ENCODE peak calls at places on chromosomes 1 and 21, in six cellular contexts. C is colonic mucosa, W is pancreas, G is kidney, S is adrenal gland, J is GM12878. M is an unnamed sample.

GRCh38 chr1:159779403-159779851 is 1.3 kb upstream of the DUSP23 start:
- DNase-seq in C (no peak), W (no peak), G (no peak), S (no peak), J (no peak), M (no peak)

GRCh38 chr1:26096471-26096870 is 15.2 kb upstream of the PDIK1L start:
- DNase-seq in C (no peak), W (no peak), G (no peak), S (no peak), J (no peak), M (no peak)

GRCh38 chr1:107702946-107703571 is 261.9 kb downstream of the VAV3 start:
- DNase-seq in C (no peak), W (no peak), G (no peak), S (no peak), J (no peak), M (no peak)

GRCh38 chr1:88983791-88984552 is 8.5 kb downstream of the KYAT3 start:
- DNase-seq in C (no peak), W (no peak), G (no peak), S (no peak), J (no peak), M (peak)

GRCh38 chr1:100989306-100990077 is 36.1 kb downstream of the DPH5 start:
- DNase-seq in C (no peak), W (no peak), G (no peak), S (no peak), J (no peak), M (no peak)

GRCh38 chr21:21813295-21813694 is 815.1 kb downstream of the NCAM2 start:
- DNase-seq in C (no peak), W (no peak), G (no peak), S (no peak), J (no peak), M (no peak)

GRCh38 chr1:32099426-32099825 is 8.4 kb upstream of the KPNA6 start:
- DNase-seq in C (no peak), W (no peak), G (no peak), S (no peak), J (no peak), M (no peak)

GRCh38 chr1:225815526-225816178 is 5.7 kb downstream of the EPHX1 start:
- DNase-seq in C (no peak), W (no peak), G (no peak), S (no peak), J (no peak), M (no peak)

GRCh38 chr21:19256934-19257660 is 853.5 kb upstream of the TMPRSS15 start:
- DNase-seq in C (no peak), W (no peak), G (no peak), S (no peak), J (no peak), M (no peak)

GRCh38 chr21:28294046-28294445 is 698.6 kb downstream of the LTN1 start:
- DNase-seq in C (no peak), W (no peak), G (no peak), S (no peak), J (no peak), M (no peak)

GRCh38 chr1:224054611-224055010 is 59.3 kb upstream of the FBXO28 start:
- DNase-seq in C (no peak), W (no peak), G (no peak), S (no peak), J (no peak), M (no peak)

GRCh38 chr1:198121058-198121829 is 35.6 kb upstream of the NEK7 start:
- DNase-seq in C (no peak), W (no peak), G (no peak), S (no peak), J (no peak), M (peak)

GRCh38 chr1:154992721-154993571 is 440 bp upstream of the LENEP start:
- DNase-seq in C (no peak), W (no peak), G (peak), S (no peak), J (no peak), M (no peak)

GRCh38 chr21:29342394-29342957 is 43.8 kb downstream of the BACH1 start:
- DNase-seq in C (no peak), W (no peak), G (no peak), S (no peak), J (peak), M (no peak)

GRCh38 chr1:42164551-42165420 is at the start of gene GUCA2A:
- DNase-seq in C (peak), W (no peak), G (peak), S (no peak), J (no peak), M (peak)

GRCh38 chr1:214882621-214883020 is 199.9 kb upstream of the KCNK2 start:
- DNase-seq in C (no peak), W (no peak), G (no peak), S (no peak), J (no peak), M (no peak)

GRCh38 chr1:229117664-229118300 is 153.1 kb upstream of the RAB4A start:
- DNase-seq in C (peak), W (peak), G (peak), S (peak), J (no peak), M (peak)

GRCh38 chr21:35989185-35989735 is 71.1 kb downstream of the SETD4 start:
- DNase-seq in C (no peak), W (no peak), G (no peak), S (no peak), J (no peak), M (peak)

GRCh38 chr1:91798241-91798648 is 87.7 kb downstream of the TGFBR3 start:
- DNase-seq in C (no peak), W (no peak), G (no peak), S (no peak), J (no peak), M (no peak)
- H3K27ac ChIP-seq in C (no peak), W (no peak), G (no peak), S (peak), J (no peak), M (peak)

DNA sequence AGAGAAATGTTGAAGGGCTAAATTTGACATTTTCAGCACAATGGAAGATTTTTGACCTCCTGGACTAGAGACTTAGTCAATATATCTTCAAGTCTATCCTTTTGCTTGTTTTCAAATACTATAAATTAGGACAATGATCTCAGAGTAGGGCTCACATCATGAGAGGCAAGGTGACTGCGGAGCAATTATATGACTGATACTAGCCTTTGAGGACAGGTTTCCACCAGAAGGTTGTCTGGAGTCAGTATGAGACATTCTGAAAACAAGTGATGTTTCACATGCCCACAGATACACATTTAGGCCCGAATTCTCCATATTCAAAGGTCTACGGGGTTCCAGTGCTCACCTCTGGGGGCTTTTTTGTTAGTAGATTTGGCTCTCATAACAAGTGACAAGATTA is 142.3 kb upstream of the SAMSN1 start:
- DNase-seq in C (no peak), W (no peak), G (no peak), S (no peak), J (peak), M (no peak)
- H3K27ac ChIP-seq in C (no peak), W (no peak), G (no peak), S (no peak), J (peak), M (no peak)

GRCh38 chr1:171137580-171137979 is 46.9 kb downstream of the FMO3 start:
- DNase-seq in C (no peak), W (no peak), G (no peak), S (no peak), J (no peak), M (no peak)

GRCh38 chr1:171140466-171140865 is 44.6 kb upstream of the FMO2 start:
- DNase-seq in C (no peak), W (no peak), G (no peak), S (no peak), J (no peak), M (no peak)

GRCh38 chr1:171141336-171142051 is 43.6 kb upstream of the FMO2 start:
- DNase-seq in C (no peak), W (no peak), G (peak), S (peak), J (no peak), M (no peak)

GRCh38 chr1:171139890-171140289 is 45.2 kb upstream of the FMO2 start:
- DNase-seq in C (no peak), W (no peak), G (no peak), S (no peak), J (no peak), M (no peak)

DNA sequence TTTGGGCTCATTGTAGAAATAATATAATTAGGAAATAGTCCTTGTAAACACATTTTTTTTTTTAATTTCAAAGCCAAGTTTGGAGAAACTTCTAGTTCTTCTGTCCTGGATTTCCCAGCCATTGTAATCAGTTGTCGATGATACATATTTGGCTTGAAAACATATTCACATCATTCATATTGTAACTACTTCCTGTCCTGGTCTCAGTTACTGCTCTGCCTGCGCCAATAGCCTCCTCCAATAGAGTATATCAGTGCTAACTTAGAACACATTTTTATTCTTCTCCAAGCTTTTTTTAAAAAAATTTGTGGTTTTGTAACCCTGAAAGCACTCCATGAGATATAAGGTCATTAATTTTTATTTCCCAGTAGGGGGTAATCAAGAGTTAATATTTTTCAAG is 46.1 kb upstream of the FMO2 start:
- DNase-seq in C (no peak), W (no peak), G (no peak), S (no peak), J (no peak), M (no peak)
- H3K27ac ChIP-seq in C (no peak), W (no peak), G (no peak), S (peak), J (no peak), M (no peak)

GRCh38 chr1:50985094-50985493 is 15.0 kb downstream of the CDKN2C start:
- DNase-seq in C (no peak), W (no peak), G (no peak), S (no peak), J (no peak), M (no peak)

GRCh38 chr1:50980505-50980904 is 10.5 kb downstream of the CDKN2C start:
- DNase-seq in C (no peak), W (no peak), G (no peak), S (no peak), J (no peak), M (no peak)

GRCh38 chr1:50981741-50982140 is 11.7 kb downstream of the CDKN2C start:
- DNase-seq in C (no peak), W (no peak), G (no peak), S (no peak), J (no peak), M (no peak)

GRCh38 chr1:50979964-50980363 is 9.9 kb downstream of the CDKN2C start:
- DNase-seq in C (no peak), W (no peak), G (no peak), S (no peak), J (no peak), M (no peak)

GRCh38 chr1:50983403-50983802 is 13.4 kb downstream of the CDKN2C start:
- DNase-seq in C (no peak), W (no peak), G (no peak), S (no peak), J (no peak), M (no peak)
- H3K27ac ChIP-seq in C (no peak), W (no peak), G (no peak), S (peak), J (peak), M (no peak)

GRCh38 chr1:204087181-204087892 is 14.4 kb downstream of the SOX13 start:
- DNase-seq in C (no peak), W (no peak), G (no peak), S (no peak), J (no peak), M (no peak)
- H3K27ac ChIP-seq in C (no peak), W (no peak), G (peak), S (peak), J (no peak), M (no peak)

GRCh38 chr1:241918879-241919278 is 38.7 kb upstream of the BECN2 start:
- DNase-seq in C (no peak), W (no peak), G (no peak), S (peak), J (no peak), M (no peak)
- H3K27ac ChIP-seq in C (no peak), W (no peak), G (no peak), S (peak), J (no peak), M (no peak)